ENCODE peak calls at places on chromosomes 5 and 9, in nine cellular contexts. N, R, M, U, V, J, L, T and E are unnamed samples.
A peak's percentile ranks its signal among the peaks of the same experiment; 100 is the strongest.

GRCh38 chr9:101479337-101480045 is 43.9 kb upstream of the ALDOB start:
- DNase-seq in N (peak; percentile 80), T (peak; percentile 28), J (no peak), M (no peak), V (no peak), R (no peak), U (no peak), L (no peak), E (no peak)

GRCh38 chr9:97312101-97312500 is 4.6 kb downstream of the CCDC180 start:
- DNase-seq in J (no peak), N (no peak), L (no peak), M (no peak), T (no peak), U (no peak), R (no peak), V (no peak), E (no peak)

GRCh38 chr9:16442622-16443021 is 427.8 kb downstream of the BNC2 start:
- DNase-seq in T (peak; percentile 66), V (no peak), N (peak; percentile 84), M (no peak), J (peak; percentile 79), U (peak; percentile 72), L (peak; percentile 23), R (no peak), E (no peak)

GRCh38 chr5:53691014-53691413 is 130.6 kb downstream of the NDUFS4 start:
- DNase-seq in L (no peak), M (no peak), U (no peak), R (no peak), V (no peak), N (no peak), T (no peak), J (no peak), E (no peak)

GRCh38 chr9:7439355-7439978 is 360.1 kb downstream of the DMAC1 start:
- DNase-seq in L (no peak), V (no peak), U (peak; percentile 75), N (peak; percentile 3), R (no peak), M (no peak), J (peak; percentile 6), T (peak; percentile 30), E (no peak)

GRCh38 chr9:76136986-76137385 is 246.5 kb downstream of the PCSK5 start:
- DNase-seq in V (no peak), L (no peak), T (peak; percentile 66), N (peak; percentile 80), M (peak; percentile 5), R (no peak), J (peak; percentile 68), U (peak; percentile 70), E (no peak)

GRCh38 chr5:7850533-7851239 is at the start of gene CFAP90:
- DNase-seq in T (peak; percentile 41), R (no peak), M (no peak), J (peak; percentile 23), V (no peak), N (peak; percentile 66), L (peak; percentile 39), U (peak; percentile 35), E (peak; percentile 33)

GRCh38 chr9:121360975-121361374 is 9.1 kb downstream of the STOM start:
- DNase-seq in U (peak; percentile 88), M (peak; percentile 85), V (no peak), N (peak; percentile 92), T (peak; percentile 90), R (no peak), L (no peak), J (peak; percentile 89), E (no peak)

DNA sequence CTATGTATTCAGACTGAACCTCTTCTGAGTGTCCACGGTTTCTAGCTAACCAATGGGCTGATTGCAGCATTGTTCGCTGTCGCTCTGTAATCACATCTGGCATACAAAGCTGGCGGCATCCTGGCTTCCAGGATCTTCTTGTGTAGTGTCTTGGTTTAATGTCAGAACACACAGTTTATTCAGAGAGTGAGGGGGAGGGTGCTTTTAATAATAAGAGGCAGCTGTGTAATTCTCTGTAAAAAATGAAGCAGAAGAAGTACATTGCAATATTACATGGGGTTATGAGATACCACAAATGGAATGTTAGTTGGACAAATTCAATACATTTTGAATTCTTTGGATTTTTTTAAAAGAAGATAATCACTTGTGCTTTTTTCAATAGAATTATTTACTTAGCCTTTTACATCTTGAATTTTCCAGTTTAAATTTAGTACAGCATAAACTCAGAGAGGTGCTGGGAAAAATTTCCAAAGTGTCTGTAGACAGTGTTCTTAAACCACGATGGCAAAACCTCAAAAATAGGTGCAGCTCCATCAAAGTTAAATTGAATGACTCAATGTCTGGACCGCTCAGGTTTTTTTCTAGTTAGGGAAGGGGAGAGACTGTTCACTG is 206.0 kb downstream of the PCSK1 start:
- DNase-seq in T (peak; percentile 95), L (peak; percentile 46), N (peak; percentile 93), U (peak; percentile 97), V (no peak), M (peak; percentile 94), R (no peak), J (peak; percentile 98), E (peak; percentile 21)
- H3K4me3 ChIP-seq in T (no peak overlapping the region), L (no peak overlapping the region), N (peak overlapping the region; percentile 23), U (peak overlapping the region; percentile 12), V (no peak overlapping the region), M (no peak overlapping the region), R (no peak overlapping the region), J (no peak overlapping the region), E (no peak overlapping the region)

GRCh38 chr5:141874262-141874964 is 3.8 kb downstream of the PCDH1 start:
- DNase-seq in J (no peak), R (no peak), L (no peak), U (no peak), N (no peak), M (no peak), V (no peak), T (no peak), E (peak; percentile 27)
- H3K4me3 ChIP-seq in J (no peak overlapping the region), R (peak overlapping the region; percentile 78), L (peak overlapping the region; percentile 71), U (no peak overlapping the region), N (no peak overlapping the region), M (no peak overlapping the region), V (no peak overlapping the region), T (no peak overlapping the region), E (peak overlapping the region; percentile 83)

GRCh38 chr5:66949066-66949465 is 247.5 kb downstream of the CD180 start:
- DNase-seq in L (no peak), J (no peak), V (no peak), T (no peak), N (no peak), M (no peak), R (no peak), U (no peak), E (no peak)
- H3K4me3 ChIP-seq in L (no peak overlapping the region), J (no peak overlapping the region), V (no peak overlapping the region), T (no peak overlapping the region), N (no peak overlapping the region), M (no peak overlapping the region), R (no peak overlapping the region), U (no peak overlapping the region), E (no peak overlapping the region)

GRCh38 chr9:136391737-136392537 is 8.0 kb downstream of the SNAPC4 start:
- DNase-seq in V (no peak), M (no peak), R (no peak), N (no peak), T (no peak), U (no peak), J (no peak), L (no peak), E (no peak)
- H3K4me3 ChIP-seq in V (no peak overlapping the region), M (no peak overlapping the region), R (no peak overlapping the region), N (no peak overlapping the region), T (no peak overlapping the region), U (no peak overlapping the region), J (no peak overlapping the region), L (no peak overlapping the region), E (no peak overlapping the region)